ENCODE peak calls at places on chromosomes 5 and 9, in six cellular contexts. E is AG09319, X is AG09309, H is GM13977, L is Calu3, C is AG10803. K is an unnamed sample.

GRCh38 chr5:36242534-36243144 is 914 bp upstream of the NADK2 start:
- DNase-seq in C (no peak), X (no peak), H (peak), L (peak), E (no peak), K (peak)

GRCh38 chr9:130263601-130264413 is 1.8 kb upstream of the HMCN2 start:
- DNase-seq in C (no peak), H (no peak), L (no peak), X (no peak), E (no peak), K (no peak)

GRCh38 chr5:33800221-33800950 is 91.4 kb downstream of the ADAMTS12 start:
- DNase-seq in H (no peak), C (no peak), E (no peak), X (no peak), L (no peak), K (no peak)

GRCh38 chr5:74556631-74557595 is 83.6 kb downstream of the ENC1 start:
- DNase-seq in H (no peak), E (no peak), X (peak), L (no peak), C (peak), K (no peak)

GRCh38 chr5:117982691-117983090 is 1005.7 kb downstream of the DTWD2 start:
- DNase-seq in E (no peak), X (no peak), L (no peak), C (no peak), H (no peak), K (no peak)

GRCh38 chr5:41414598-41414997 is 95.8 kb downstream of the PLCXD3 start:
- DNase-seq in H (no peak), E (peak), C (peak), L (peak), X (peak), K (no peak)

GRCh38 chr5:144390133-144390532 is 219.5 kb downstream of the KCTD16 start:
- DNase-seq in E (no peak), L (peak), X (no peak), H (no peak), C (peak), K (no peak)

GRCh38 chr5:172713113-172713808 is 57.7 kb downstream of the DUSP1 start:
- DNase-seq in L (peak), H (peak), E (no peak), X (no peak), C (no peak), K (peak)

GRCh38 chr9:14006586-14007198 is 307.2 kb downstream of the NFIB start:
- DNase-seq in L (no peak), X (no peak), E (no peak), H (no peak), C (no peak), K (no peak)

GRCh38 chr9:6007770-6008168 is 7.7 kb downstream of the RANBP6 start:
- DNase-seq in C (peak), L (peak), E (peak), H (peak), X (no peak), K (peak)

GRCh38 chr5:21049900-21050299 is 1061.9 kb upstream of the CDH18 start:
- DNase-seq in X (no peak), H (no peak), C (no peak), E (no peak), L (no peak), K (no peak)

GRCh38 chr5:76083555-76084495 is 642 bp downstream of the SV2C start:
- DNase-seq in L (peak), H (peak), E (no peak), C (no peak), X (no peak), K (no peak)

GRCh38 chr5:151047814-151048425 is 27.5 kb downstream of the GPX3 start:
- DNase-seq in E (no peak), C (no peak), H (no peak), L (peak), X (no peak), K (peak)

GRCh38 chr5:139863361-139863760 is 67.8 kb downstream of the PSD2 start:
- DNase-seq in L (no peak), X (no peak), E (no peak), C (peak), H (no peak), K (no peak)

GRCh38 chr5:75566710-75567309 is 44.4 kb upstream of the ANKDD1B start:
- DNase-seq in H (peak), C (peak), L (peak), X (peak), E (peak), K (no peak)

GRCh38 chr9:95023217-95024003 is 294.1 kb downstream of the FANCC start:
- DNase-seq in H (no peak), C (peak), E (no peak), L (peak), X (peak), K (no peak)

GRCh38 chr5:78221964-78222451 is 72.5 kb downstream of the AP3B1 start:
- DNase-seq in H (peak), E (peak), X (no peak), C (peak), L (peak), K (peak)

GRCh38 chr9:90855208-90856000 is 53.8 kb downstream of the SYK start:
- DNase-seq in C (no peak), E (no peak), X (no peak), H (no peak), L (no peak), K (no peak)

GRCh38 chr5:9545959-9546851 is at the start of gene SEMA5A:
- DNase-seq in E (no peak), H (peak), X (no peak), L (no peak), C (peak), K (no peak)

GRCh38 chr5:139021346-139021745 is 146.2 kb upstream of the LRRTM2 start:
- DNase-seq in H (no peak), L (no peak), E (no peak), X (no peak), C (no peak), K (no peak)

GRCh38 chr9:96618209-96619108 is 1.2 kb downstream of the CDC14B start:
- DNase-seq in C (peak), E (no peak), X (no peak), H (no peak), L (peak), K (peak)

GRCh38 chr5:153767221-153768218 is 271.2 kb downstream of the FAM114A2 start:
- DNase-seq in L (no peak), C (no peak), H (no peak), E (no peak), X (no peak), K (no peak)

GRCh38 chr9:15018238-15018637 is 108.0 kb upstream of the FREM1 start:
- DNase-seq in L (no peak), H (no peak), X (no peak), C (no peak), E (no peak), K (no peak)

GRCh38 chr9:76374702-76375543 is 19.3 kb downstream of the RFK start:
- DNase-seq in C (peak), L (peak), E (peak), X (no peak), H (no peak), K (no peak)

GRCh38 chr9:83955985-83956287 is 24.1 kb downstream of the HNRNPK start:
- DNase-seq in C (no peak), X (no peak), E (no peak), L (no peak), H (peak), K (no peak)

GRCh38 chr5:154612666-154613065 is 134.6 kb upstream of the HAND1 start:
- DNase-seq in X (no peak), L (no peak), E (no peak), C (no peak), H (no peak), K (no peak)

GRCh38 chr9:16787724-16788123 is 82.7 kb downstream of the BNC2 start:
- DNase-seq in H (no peak), X (no peak), E (no peak), L (no peak), C (peak), K (no peak)

GRCh38 chr5:102527547-102527946 is 28.7 kb upstream of the SLCO6A1 start:
- DNase-seq in H (no peak), E (no peak), C (no peak), X (no peak), L (no peak), K (no peak)

GRCh38 chr9:110330484-110331115 is 7.1 kb downstream of the TXNDC8 start:
- DNase-seq in C (peak), E (no peak), L (no peak), X (peak), H (no peak), K (no peak)

GRCh38 chr5:71703941-71704340 is 15.1 kb upstream of the CARTPT start:
- DNase-seq in E (no peak), L (no peak), X (no peak), C (no peak), H (no peak), K (no peak)

GRCh38 chr5:120093178-120093577 is 370.9 kb upstream of the PRR16 start:
- DNase-seq in H (no peak), X (no peak), E (no peak), L (no peak), C (no peak), K (no peak)

GRCh38 chr5:115655994-115656393 is 30.2 kb upstream of the TMED7 start:
- DNase-seq in X (no peak), C (no peak), H (no peak), E (no peak), L (no peak), K (no peak)

GRCh38 chr5:56900858-56901578 is 8.4 kb upstream of the SETD9 start:
- DNase-seq in L (peak), H (peak), C (peak), X (no peak), E (no peak), K (peak)

DNA sequence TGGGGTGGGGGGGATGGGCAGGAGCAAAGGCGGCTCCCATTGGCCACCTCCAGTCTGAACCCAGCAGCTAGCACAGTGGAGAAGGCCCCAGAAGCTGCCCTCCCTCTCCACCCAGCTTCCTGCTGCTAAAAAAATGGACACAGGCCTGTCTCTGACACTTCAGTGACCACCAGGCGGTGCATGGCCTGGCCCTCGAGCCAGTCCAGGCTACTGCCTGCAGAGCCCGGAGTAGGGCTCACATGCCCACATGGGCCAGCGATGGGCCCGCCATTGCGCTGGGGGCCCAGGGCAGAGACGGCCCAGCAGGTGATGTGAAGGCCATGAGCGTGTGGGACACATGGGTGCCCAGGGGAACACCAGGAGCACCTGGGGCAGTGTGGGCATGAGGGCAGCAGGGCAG is 52.1 kb upstream of the NOTCH1 start:
- DNase-seq in X (no peak), C (no peak), H (no peak), E (no peak), L (no peak), K (no peak)
- TF ChIP-seq CTCF in X (no peak), C (no peak), H (no peak), E (no peak), L (no peak), K (no peak)

GRCh38 chr9:126084696-126085095 is 241.9 kb upstream of the MVB12B start:
- DNase-seq in X (no peak), H (no peak), L (no peak), C (no peak), E (no peak), K (no peak)
- TF ChIP-seq CTCF in X (no peak), H (no peak), L (no peak), C (no peak), E (no peak), K (no peak)

GRCh38 chr9:128723866-128724743 is at the start of gene ZDHHC12:
- DNase-seq in C (peak), E (peak), X (peak), H (peak), L (peak), K (peak)
- TF ChIP-seq CTCF in C (no peak), E (no peak), X (no peak), H (no peak), L (no peak), K (no peak)

GRCh38 chr9:38281196-38281595 is 111.3 kb upstream of the ALDH1B1 start:
- DNase-seq in E (no peak), X (no peak), L (no peak), C (no peak), H (no peak), K (no peak)

GRCh38 chr9:38284039-38284767 is 108.3 kb upstream of the ALDH1B1 start:
- DNase-seq in L (no peak), C (no peak), X (no peak), E (no peak), H (no peak), K (no peak)

GRCh38 chr9:38284768-38285080 is 107.8 kb upstream of the ALDH1B1 start:
- DNase-seq in X (no peak), C (no peak), L (no peak), H (no peak), E (no peak), K (no peak)

GRCh38 chr9:38281917-38282316 is 110.6 kb upstream of the ALDH1B1 start:
- DNase-seq in E (no peak), H (no peak), C (no peak), X (no peak), L (no peak), K (no peak)

DNA sequence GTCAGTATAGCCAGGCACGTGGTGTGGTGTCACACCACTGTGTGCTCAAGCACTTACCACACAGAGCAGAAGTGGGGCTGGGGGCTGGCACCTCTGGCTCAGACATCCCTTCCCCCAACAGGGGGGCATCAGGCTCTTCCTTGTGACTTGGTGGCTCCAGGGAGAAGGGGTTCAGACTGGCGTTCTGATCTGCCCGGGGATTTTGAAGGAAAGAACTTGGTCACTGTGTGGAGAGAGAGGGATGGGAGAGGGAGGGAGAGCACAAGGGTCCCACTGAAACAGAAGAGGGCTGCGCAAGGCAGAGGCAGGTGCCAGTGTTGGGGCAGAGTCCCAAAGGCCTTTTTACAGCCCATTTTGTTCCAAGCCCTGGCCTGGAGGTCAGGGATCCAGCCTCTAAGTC is 109.7 kb upstream of the ALDH1B1 start:
- DNase-seq in E (no peak), C (no peak), X (no peak), H (no peak), L (no peak), K (no peak)
- TF ChIP-seq CTCF in E (no peak), C (no peak), X (no peak), H (no peak), L (no peak), K (no peak)

DNA sequence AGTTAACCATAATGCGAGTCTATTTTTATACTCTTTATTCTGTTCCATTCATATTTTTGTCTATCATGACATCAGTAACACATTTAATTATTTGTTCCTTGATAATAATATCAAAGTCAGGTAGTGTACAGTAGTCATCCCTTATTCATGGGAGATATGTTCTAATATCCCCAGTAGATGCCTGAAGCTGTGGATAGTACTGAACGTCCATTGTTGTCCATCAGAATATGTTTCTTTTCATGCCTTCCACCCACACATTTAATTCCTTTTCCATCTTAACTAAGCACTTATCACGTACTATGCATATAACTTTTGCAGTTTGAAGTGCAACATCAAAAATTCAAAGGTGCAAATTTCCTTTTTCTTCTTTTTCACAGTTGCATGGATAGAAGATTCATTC is 53.6 kb downstream of the FER start:
- DNase-seq in X (no peak), E (no peak), H (no peak), L (no peak), C (no peak), K (no peak)
- TF ChIP-seq CTCF in X (no peak), E (no peak), H (no peak), L (no peak), C (no peak), K (no peak)

GRCh38 chr5:932151-932627 is 39.5 kb downstream of the TRIP13 start:
- DNase-seq in L (no peak), E (no peak), X (no peak), C (no peak), H (no peak), K (no peak)

GRCh38 chr5:931570-932145 is 39.0 kb downstream of the TRIP13 start:
- DNase-seq in E (no peak), L (no peak), X (no peak), C (no peak), H (no peak), K (no peak)

GRCh38 chr5:930853-931252 is 38.2 kb downstream of the TRIP13 start:
- DNase-seq in H (no peak), C (no peak), L (no peak), X (no peak), E (no peak), K (no peak)

GRCh38 chr5:933251-933861 is 40.7 kb downstream of the TRIP13 start:
- DNase-seq in C (no peak), H (no peak), L (no peak), X (no peak), E (no peak), K (no peak)

GRCh38 chr5:932628-933250 is 40.1 kb downstream of the TRIP13 start:
- DNase-seq in L (no peak), H (no peak), E (no peak), C (no peak), X (no peak), K (no peak)
- TF ChIP-seq CTCF in L (no peak), H (no peak), E (no peak), C (no peak), X (no peak), K (no peak)

K was measured in B cell.